ENCODE peak calls at places on chromosomes 7 and 10, in nine cellular contexts. I is NCI-H2081; O is cerebellar cortex; M is gastrocnemius medialis; A is ELF-1; C is activated CD4-positive, alpha-beta T cell treated with anti-CD3 and anti-CD28 coated beads for 24 hours; H is nephron progenitor cell; Q is ELR; E is mesendoderm. U is an unnamed sample.

GRCh38 chr10:101630420-101630920 is 42.3 kb downstream of the DPCD start:
- DNase-seq in I (no peak), O (no peak), M (no peak), A (no peak), C (no peak), H (no peak), Q (no peak), E (peak), U (no peak)

GRCh38 chr7:5408777-5409176 is 14.9 kb downstream of the TNRC18 start:
- DNase-seq in I (no peak), O (no peak), M (no peak), A (peak), C (no peak), H (no peak), Q (peak), E (no peak), U (no peak)

GRCh38 chr10:116768786-116769185 is 26.4 kb upstream of the HSPA12A start:
- DNase-seq in I (no peak), O (no peak), M (no peak), A (no peak), C (no peak), H (no peak), Q (peak), E (no peak), U (no peak)

GRCh38 chr10:63430999-63431356 is 34.8 kb downstream of the JMJD1C start:
- DNase-seq in I (no peak), O (no peak), M (no peak), A (no peak), C (no peak), H (no peak), Q (no peak), E (no peak), U (no peak)

GRCh38 chr7:137976700-137977099 is 25.2 kb downstream of the CREB3L2 start:
- DNase-seq in I (no peak), O (no peak), M (no peak), A (no peak), C (no peak), H (no peak), Q (no peak), E (no peak), U (no peak)

GRCh38 chr7:88500146-88500545 is 193.5 kb upstream of the STEAP4 start:
- DNase-seq in I (no peak), O (no peak), M (no peak), A (no peak), C (no peak), H (no peak), Q (no peak), E (no peak), U (no peak)

GRCh38 chr7:117828831-117829230 is 44.4 kb downstream of the CTTNBP2 start:
- DNase-seq in I (no peak), O (no peak), M (no peak), A (no peak), C (no peak), H (no peak), Q (no peak), E (no peak), U (no peak)

GRCh38 chr7:105874055-105874454 is 2.3 kb downstream of the ATXN7L1 start:
- DNase-seq in I (no peak), O (no peak), M (no peak), A (no peak), C (no peak), H (no peak), Q (no peak), E (no peak), U (no peak)

GRCh38 chr7:134565643-134566136 is 16.8 kb downstream of the AKR1B15 start:
- DNase-seq in I (no peak), O (no peak), M (peak), A (peak), C (no peak), H (no peak), Q (no peak), E (no peak), U (no peak)

GRCh38 chr10:126618466-126618865 is 52.0 kb downstream of the C10orf90 start:
- DNase-seq in I (no peak), O (no peak), M (no peak), A (no peak), C (no peak), H (no peak), Q (no peak), E (no peak), U (no peak)

GRCh38 chr10:48627984-48628609 is 23.2 kb upstream of the ARHGAP22 start:
- DNase-seq in I (no peak), O (peak), M (no peak), A (no peak), C (no peak), H (no peak), Q (no peak), E (no peak), U (no peak)

GRCh38 chr10:74151879-74152722 is 1.1 kb downstream of the ADK start:
- DNase-seq in I (no peak), O (no peak), M (no peak), A (no peak), C (no peak), H (no peak), Q (peak), E (no peak), U (peak)

GRCh38 chr7:90618880-90619279 is 22.8 kb downstream of the CDK14 start:
- DNase-seq in I (peak), O (no peak), M (no peak), A (no peak), C (no peak), H (no peak), Q (no peak), E (no peak), U (no peak)

GRCh38 chr7:154676422-154677073 is 326.4 kb downstream of the PAXIP1 start:
- DNase-seq in I (no peak), O (no peak), M (no peak), A (no peak), C (no peak), H (no peak), Q (no peak), E (no peak), U (no peak)

GRCh38 chr7:154928136-154929005 is 74.6 kb downstream of the PAXIP1 start:
- DNase-seq in I (no peak), O (peak), M (peak), A (peak), C (peak), H (no peak), Q (peak), E (peak), U (peak)

GRCh38 chr10:86545097-86545496 is 23.5 kb upstream of the WAPL start:
- DNase-seq in I (peak), O (peak), M (no peak), A (no peak), C (no peak), H (no peak), Q (no peak), E (no peak), U (no peak)

GRCh38 chr7:132138817-132139216 is 437.5 kb downstream of the PLXNA4 start:
- DNase-seq in I (no peak), O (no peak), M (peak), A (peak), C (no peak), H (no peak), Q (no peak), E (peak), U (no peak)

GRCh38 chr7:130432886-130433285 is 7.9 kb downstream of the CEP41 start:
- DNase-seq in I (no peak), O (no peak), M (no peak), A (no peak), C (no peak), H (no peak), Q (peak), E (no peak), U (no peak)

GRCh38 chr10:16384064-16384463 is 52.7 kb upstream of the PTER start:
- DNase-seq in I (no peak), O (peak), M (no peak), A (no peak), C (no peak), H (peak), Q (no peak), E (no peak), U (no peak)

GRCh38 chr7:90322837-90323236 is 1.7 kb upstream of the FAM237B start:
- DNase-seq in I (no peak), O (no peak), M (no peak), A (no peak), C (no peak), H (no peak), Q (no peak), E (no peak), U (no peak)

GRCh38 chr7:40200791-40201190 is 66.0 kb downstream of the SUGCT start:
- DNase-seq in I (no peak), O (no peak), M (no peak), A (no peak), C (no peak), H (no peak), Q (peak), E (no peak), U (no peak)

GRCh38 chr7:107660381-107661080 is at the start of gene SLC26A4:
- DNase-seq in I (no peak), O (no peak), M (no peak), A (peak), C (no peak), H (peak), Q (peak), E (peak), U (no peak)

GRCh38 chr10:51955696-51956095 is 256.3 kb upstream of the CSTF2T start:
- DNase-seq in I (no peak), O (no peak), M (no peak), A (no peak), C (no peak), H (no peak), Q (no peak), E (no peak), U (no peak)

GRCh38 chr7:52540041-52540440 is 495.4 kb upstream of the POM121L12 start:
- DNase-seq in I (no peak), O (no peak), M (no peak), A (no peak), C (no peak), H (no peak), Q (no peak), E (no peak), U (peak)

GRCh38 chr10:43959854-43960415 is 311.3 kb upstream of the ZNF32 start:
- DNase-seq in I (no peak), O (no peak), M (no peak), A (no peak), C (no peak), H (no peak), Q (no peak), E (no peak), U (no peak)

GRCh38 chr10:97016728-97017473 is 168.9 kb downstream of the SLIT1 start:
- DNase-seq in I (no peak), O (no peak), M (no peak), A (no peak), C (no peak), H (no peak), Q (peak), E (no peak), U (no peak)

GRCh38 chr10:35079267-35079666 is 10.9 kb downstream of the CUL2 start:
- DNase-seq in I (no peak), O (no peak), M (no peak), A (no peak), C (no peak), H (no peak), Q (no peak), E (no peak), U (no peak)

GRCh38 chr7:101125989-101126650 is 784 bp upstream of the SERPINE1 start:
- DNase-seq in I (no peak), O (no peak), M (peak), A (peak), C (no peak), H (no peak), Q (peak), E (no peak), U (peak)